ENCODE peak calls at places on chromosomes 16 and 17, in four cellular contexts. C is SK-N-SH, Y is H1, D is K562. B is an unnamed sample.

GRCh38 chr17:78268960-78269892 is 37.8 kb downstream of the TMEM235 start:
- DNase-seq in C (peak), D (no peak), Y (peak), B (no peak)

GRCh38 chr17:68197997-68198930 is 49.6 kb upstream of the AMZ2 start:
- DNase-seq in D (no peak), Y (peak), C (peak), B (no peak)

GRCh38 chr17:65688307-65688706 is 126.9 kb upstream of the AXIN2 start:
- DNase-seq in D (no peak), C (no peak), Y (no peak), B (no peak)

GRCh38 chr17:36505171-36505570 is 18.7 kb downstream of the ZNHIT3 start:
- DNase-seq in C (no peak), D (no peak), Y (no peak), B (no peak)

GRCh38 chr17:11391134-11391533 is 150.1 kb downstream of the SHISA6 start:
- DNase-seq in C (peak), D (peak), Y (peak), B (no peak)

GRCh38 chr16:2748757-2749455 is 3.5 kb upstream of the SRRM2 start:
- DNase-seq in C (no peak), Y (no peak), D (no peak), B (no peak)

GRCh38 chr17:353838-354234 is 1.2 kb upstream of the RPH3AL start:
- DNase-seq in C (no peak), Y (no peak), D (no peak), B (no peak)

GRCh38 chr17:59406808-59407381 is 75.4 kb downstream of the YPEL2 start:
- DNase-seq in C (peak), D (no peak), Y (no peak), B (no peak)

GRCh38 chr17:36746654-36747053 is 145.3 kb downstream of the MRM1 start:
- DNase-seq in D (no peak), C (no peak), Y (no peak), B (no peak)

GRCh38 chr17:78127240-78127887 is 1.2 kb downstream of the TMC6 start:
- DNase-seq in D (peak), Y (no peak), C (peak), B (no peak)

GRCh38 chr17:40349477-40350409 is 14.8 kb downstream of the GJD3 start:
- DNase-seq in C (no peak), D (no peak), Y (no peak), B (no peak)

GRCh38 chr17:19738757-19739156 is 9.3 kb downstream of the ALDH3A1 start:
- DNase-seq in Y (no peak), D (no peak), C (no peak), B (no peak)

GRCh38 chr17:2789700-2790099 is 6.5 kb upstream of the RAP1GAP2 start:
- DNase-seq in C (no peak), D (no peak), Y (no peak), B (no peak)

GRCh38 chr17:77957215-77957868 is 1.2 kb upstream of the TNRC6C start:
- DNase-seq in Y (no peak), D (no peak), C (no peak), B (peak)

GRCh38 chr16:27273330-27273669 is 4.7 kb upstream of the NSMCE1 start:
- DNase-seq in C (no peak), D (no peak), Y (no peak), B (no peak)

GRCh38 chr17:40577611-40578065 is 12.4 kb upstream of the CCR7 start:
- DNase-seq in C (no peak), Y (no peak), D (no peak), B (peak)

GRCh38 chr17:60145006-60145935 is 4.5 kb upstream of the CA4 start:
- DNase-seq in C (peak), D (no peak), Y (peak), B (no peak)

GRCh38 chr16:25192096-25192495 is 24.7 kb upstream of the AQP8 start:
- DNase-seq in D (no peak), C (no peak), Y (no peak), B (no peak)

GRCh38 chr17:39774043-39774442 is 36.3 kb downstream of the GRB7 start:
- DNase-seq in D (no peak), C (no peak), Y (no peak), B (no peak)

GRCh38 chr16:77077523-77077922 is 113.5 kb upstream of the MON1B start:
- DNase-seq in D (no peak), Y (no peak), C (no peak), B (no peak)

GRCh38 chr17:55089955-55090573 is 121.5 kb downstream of the STXBP4 start:
- DNase-seq in Y (no peak), D (peak), C (no peak), B (peak)

GRCh38 chr16:15907863-15908478 is 19.6 kb upstream of the CEP20 start:
- DNase-seq in D (peak), C (peak), Y (peak), B (peak)

GRCh38 chr16:86833136-86833535 is 254.8 kb downstream of the FOXL1 start:
- DNase-seq in C (no peak), Y (no peak), D (no peak), B (no peak)

GRCh38 chr16:72508196-72508595 is 336.2 kb upstream of the PMFBP1 start:
- DNase-seq in C (no peak), Y (no peak), D (no peak), B (no peak)

GRCh38 chr17:63133489-63133888 is 167.5 kb downstream of the TANC2 start:
- DNase-seq in D (no peak), Y (no peak), C (no peak), B (no peak)

GRCh38 chr17:43803758-43804157 is 23.5 kb downstream of the CFAP97D1 start:
- DNase-seq in Y (no peak), C (no peak), D (no peak), B (no peak)

GRCh38 chr17:78120971-78121800 is 7.4 kb downstream of the TMC6 start:
- DNase-seq in Y (no peak), C (no peak), D (no peak), B (no peak)

GRCh38 chr17:48014603-48015037 is 23.0 kb downstream of the COPZ2 start:
- DNase-seq in Y (no peak), D (peak), C (peak), B (no peak)

GRCh38 chr17:48011405-48012150 is 26.0 kb downstream of the COPZ2 start:
- DNase-seq in C (peak), D (peak), Y (peak), B (no peak)

GRCh38 chr17:48016112-48016511 is 21.5 kb downstream of the COPZ2 start:
- DNase-seq in C (no peak), Y (no peak), D (peak), B (no peak)

GRCh38 chr17:48012151-48012520 is 25.5 kb downstream of the COPZ2 start:
- DNase-seq in C (peak), Y (peak), D (peak), B (no peak)

DNA sequence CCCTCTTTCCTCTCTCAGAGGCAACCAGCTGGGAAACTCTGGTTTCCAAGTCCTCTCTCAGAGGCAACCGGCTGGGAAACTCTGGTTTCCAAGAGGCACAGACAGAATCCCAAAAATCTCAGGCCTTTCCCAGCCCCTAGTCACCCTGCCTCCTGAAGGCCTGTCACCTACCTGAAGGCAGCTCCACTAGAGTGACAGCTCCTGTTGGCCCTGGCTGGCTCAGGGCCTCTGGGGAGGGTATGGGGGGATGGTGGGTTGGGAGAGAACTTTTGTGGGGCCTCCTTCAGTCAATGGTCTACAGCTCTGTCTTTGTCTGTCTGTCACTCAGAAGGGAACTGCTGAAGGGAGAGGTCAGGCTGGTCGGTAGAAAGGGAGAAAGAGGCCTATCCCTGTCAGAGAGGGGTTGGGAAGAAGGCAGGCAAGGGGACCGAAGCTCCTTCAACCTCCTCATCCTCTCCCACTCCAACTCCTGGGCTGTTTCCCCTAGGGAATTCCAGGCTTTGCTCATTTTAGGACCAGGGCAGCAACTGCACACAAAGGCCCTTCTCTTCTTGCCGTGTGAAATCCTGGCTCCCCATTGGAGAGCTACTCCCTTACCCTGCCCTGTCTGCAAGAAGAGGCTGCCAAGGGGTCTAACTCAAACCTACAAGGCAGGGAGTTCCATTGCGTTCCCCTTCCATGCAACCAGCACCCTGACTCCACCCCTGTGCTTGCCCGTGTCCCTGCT is 23.6 kb downstream of the COPZ2 start:
- DNase-seq in D (no peak), C (no peak), Y (no peak), B (no peak)
- TF ChIP-seq NRF1 in D (no peak), C (no peak), Y (no peak), B (no peak)

DNA sequence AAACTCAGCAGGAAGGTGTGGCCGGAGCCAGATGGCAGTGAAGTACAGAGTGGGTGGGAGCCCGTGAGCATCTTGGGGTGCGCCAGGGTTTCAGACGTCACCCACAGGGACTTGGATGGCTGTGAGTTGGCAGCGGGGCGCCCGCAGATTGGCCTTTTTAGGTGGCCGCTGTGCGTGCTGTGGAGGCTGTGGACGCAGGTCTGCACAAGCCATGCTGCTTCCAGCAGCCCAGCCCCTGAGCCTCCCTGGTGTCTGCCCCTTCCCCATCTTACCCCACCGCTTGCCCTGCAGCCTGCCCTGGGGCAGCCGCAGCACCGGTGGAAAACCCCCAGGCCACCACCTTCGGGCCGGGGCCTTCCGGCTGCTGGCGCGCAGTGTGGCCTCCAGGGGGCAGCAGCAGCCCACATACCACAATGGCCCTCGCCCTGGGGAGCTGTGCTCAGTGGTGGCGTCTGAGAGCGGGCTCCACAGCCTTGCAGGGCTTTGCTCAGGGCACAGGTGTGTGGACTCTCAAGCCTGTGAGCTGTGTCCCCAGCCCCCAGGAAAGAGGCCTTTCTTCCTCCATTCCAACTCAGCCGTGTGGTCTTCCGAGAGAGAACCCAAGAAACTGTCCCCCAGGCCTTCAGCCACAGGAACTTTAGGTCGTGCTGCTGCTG is 11.8 kb downstream of the ENDOV start:
- DNase-seq in C (peak), D (peak), Y (peak), B (peak)
- TF ChIP-seq NRF1 in C (no peak), D (no peak), Y (no peak), B (no peak)

GRCh38 chr17:27155866-27156265 is 138.0 kb upstream of the WSB1 start:
- DNase-seq in D (peak), Y (no peak), C (no peak), B (no peak)
- TF ChIP-seq NRF1 in D (peak), Y (no peak), C (no peak), B (no peak)

GRCh38 chr17:8887834-8888703 is 20.6 kb upstream of the PIK3R6 start:
- DNase-seq in Y (peak), C (peak), D (peak), B (no peak)

GRCh38 chr17:8883353-8883752 is 15.9 kb upstream of the PIK3R6 start:
- DNase-seq in C (no peak), Y (no peak), D (no peak), B (no peak)

GRCh38 chr17:8881606-8882005 is 14.1 kb upstream of the PIK3R6 start:
- DNase-seq in D (no peak), C (no peak), Y (no peak), B (no peak)

GRCh38 chr17:8885968-8886674 is 18.6 kb upstream of the PIK3R6 start:
- DNase-seq in C (no peak), D (peak), Y (no peak), B (no peak)

DNA sequence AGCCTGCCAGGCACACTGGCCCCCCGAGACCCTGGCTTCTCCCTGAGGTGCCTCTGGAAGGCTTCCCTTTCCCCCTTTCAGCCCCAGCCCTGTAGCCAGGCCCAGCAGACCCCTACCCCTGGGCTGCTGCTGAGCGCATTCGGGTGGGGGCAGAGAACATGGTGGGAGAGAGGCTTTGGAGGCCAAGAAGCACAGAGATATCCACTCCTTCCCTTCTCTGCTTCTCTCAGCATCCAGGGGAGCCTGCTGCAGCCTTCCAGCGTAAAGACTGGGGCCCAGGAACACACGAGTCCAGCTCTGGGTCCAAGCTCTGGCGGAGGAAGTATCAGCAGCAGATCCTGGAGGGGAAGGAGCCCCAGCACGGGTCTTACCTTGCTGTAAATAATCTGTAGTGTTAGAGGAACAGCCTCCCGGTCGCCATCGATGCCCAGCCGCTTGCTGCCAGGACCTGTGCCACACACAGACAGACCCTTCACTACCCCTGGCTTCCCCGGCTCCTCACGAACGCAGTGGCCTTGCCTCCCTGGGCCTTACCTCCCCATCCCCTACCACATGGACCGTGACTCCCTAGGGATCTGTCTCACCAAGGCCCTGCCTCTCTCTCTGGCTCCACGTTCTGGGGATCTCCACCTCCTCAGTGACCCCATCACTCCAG is 17.0 kb upstream of the PIK3R6 start:
- DNase-seq in Y (no peak), D (no peak), C (no peak), B (no peak)
- TF ChIP-seq NRF1 in Y (no peak), D (no peak), C (no peak), B (no peak)

DNA sequence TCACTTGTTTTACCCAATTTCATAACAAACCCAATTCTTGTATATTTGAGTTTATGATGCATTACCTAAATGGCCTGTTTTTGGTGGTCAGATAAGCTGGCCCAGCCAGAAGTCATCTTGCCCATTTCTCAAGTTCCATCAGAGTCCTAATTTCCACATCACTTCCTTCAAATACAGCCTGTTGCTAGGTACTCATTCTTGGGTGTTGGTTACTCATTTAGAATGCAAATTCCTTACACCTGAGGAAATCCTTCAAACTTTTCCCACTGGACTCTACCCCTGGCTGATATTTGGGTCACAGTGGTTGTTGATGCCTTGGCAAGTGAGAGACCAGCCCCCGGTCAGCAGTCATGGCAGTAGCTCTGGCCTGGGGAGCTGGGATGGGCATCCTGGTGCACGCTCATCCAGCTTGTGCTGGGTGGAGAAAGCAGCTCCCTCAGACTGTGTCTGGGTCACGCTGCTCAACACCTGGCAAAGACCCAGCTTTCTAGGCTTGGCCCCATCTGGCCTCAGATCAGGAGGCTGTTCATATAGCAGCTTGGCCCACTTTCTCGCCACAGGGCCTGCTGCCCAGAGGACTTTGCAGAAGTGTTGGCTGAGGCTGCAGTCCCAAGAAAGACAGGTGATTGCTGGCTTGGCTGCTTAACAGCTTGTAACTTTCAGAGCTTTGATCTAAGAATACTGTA is 25.8 kb downstream of the WSB1 start:
- DNase-seq in Y (peak), D (no peak), C (no peak), B (no peak)
- TF ChIP-seq NRF1 in Y (no peak), D (no peak), C (no peak), B (no peak)

DNA sequence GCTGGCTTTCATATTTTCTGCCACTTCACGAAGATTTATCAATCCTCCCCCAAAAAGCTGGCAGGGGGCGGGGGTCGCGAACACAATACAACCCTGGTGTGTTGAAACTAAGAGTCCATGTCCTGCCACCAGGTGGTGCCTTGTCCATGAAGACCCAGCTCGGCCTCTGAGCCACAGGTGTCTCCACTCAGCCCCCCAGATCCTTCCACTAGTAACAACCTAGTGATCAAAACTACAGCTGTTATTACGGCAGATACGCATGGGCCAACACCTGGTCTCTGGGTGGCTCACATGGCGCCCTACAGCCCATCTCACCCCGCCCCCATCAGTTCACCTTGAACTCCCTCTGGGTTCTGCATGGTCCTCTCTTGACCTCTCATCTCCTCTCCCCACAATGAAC is 27.7 kb downstream of the USP7 start:
- DNase-seq in Y (peak), C (peak), D (no peak), B (no peak)
- TF ChIP-seq NRF1 in Y (no peak), C (no peak), D (no peak), B (no peak)

DNA sequence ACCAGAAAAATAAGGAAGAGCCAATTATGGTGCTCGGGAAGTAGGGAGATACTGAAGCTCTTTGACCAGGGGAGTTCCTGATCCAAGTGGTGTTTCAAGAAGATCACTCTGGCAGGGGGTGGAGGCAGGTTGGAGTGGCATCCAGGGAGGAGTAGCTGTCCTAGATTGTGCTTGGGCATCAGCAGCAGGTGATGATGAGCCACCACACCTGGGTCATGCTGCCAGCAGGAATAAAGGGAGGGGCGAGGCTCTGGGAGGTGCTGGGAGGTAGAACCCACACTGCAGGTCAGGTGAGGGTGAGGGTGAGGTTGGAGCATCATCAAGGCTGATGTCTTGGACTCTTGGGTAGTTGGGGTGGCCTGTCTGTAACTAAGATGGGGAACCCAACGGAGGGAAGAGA is 35.4 kb upstream of the ADGRG1 start:
- DNase-seq in D (no peak), C (no peak), Y (no peak), B (no peak)
- TF ChIP-seq NRF1 in D (no peak), C (no peak), Y (no peak), B (no peak)

GRCh38 chr16:73713817-73714495 is 582.7 kb upstream of the PSMD7 start:
- DNase-seq in C (peak), D (peak), Y (peak), B (no peak)
- TF ChIP-seq NRF1 in C (no peak), D (no peak), Y (no peak), B (no peak)

GRCh38 chr17:74429604-74430384 is 2.1 kb upstream of the GPRC5C start:
- DNase-seq in C (no peak), Y (no peak), D (no peak), B (no peak)
- TF ChIP-seq NRF1 in C (no peak), Y (no peak), D (no peak), B (no peak)

B was measured in GM12878.